ENCODE peak calls at places on chromosomes 12 and 14, in six cellular contexts. M, D, G, L, T and K are unnamed samples.
A peak's percentile ranks its signal among the peaks of the same experiment; 100 is the strongest.

GRCh38 chr12:66662729-66663128 is 16.1 kb downstream of the GRIP1 start:
- DNase-seq in M (no peak), D (no peak), G (peak; percentile 76), L (no peak), T (no peak), K (peak; percentile 19)

GRCh38 chr12:40947812-40948211 is 240.3 kb upstream of the PDZRN4 start:
- DNase-seq in M (no peak), D (no peak), G (peak; percentile 51), L (no peak), T (no peak), K (peak; percentile 60)

GRCh38 chr14:59482120-59482434 is 2.1 kb downstream of the L3HYPDH start:
- DNase-seq in M (no peak), D (no peak), G (no peak), L (no peak), T (no peak), K (no peak)

GRCh38 chr14:79293482-79293881 is 917.8 kb downstream of the DIO2 start:
- DNase-seq in M (no peak), D (no peak), G (no peak), L (no peak), T (peak; percentile 30), K (no peak)

GRCh38 chr14:32611752-32612151 is 282.7 kb downstream of the AKAP6 start:
- DNase-seq in M (no peak), D (no peak), G (peak; percentile 69), L (no peak), T (no peak), K (peak; percentile 57)

GRCh38 chr12:1505151-1505450 is 89.3 kb downstream of the FBXL14 start:
- DNase-seq in M (no peak), D (no peak), G (no peak), L (no peak), T (no peak), K (no peak)

GRCh38 chr14:52227559-52228222 is 39.8 kb upstream of the PTGDR start:
- DNase-seq in M (no peak), D (no peak), G (no peak), L (no peak), T (no peak), K (no peak)

GRCh38 chr14:94548999-94549985 is 11.9 kb upstream of the SERPINA4 start:
- DNase-seq in M (no peak), D (peak; percentile 69), G (peak; percentile 21), L (peak; percentile 83), T (peak; percentile 74), K (peak; percentile 9)

GRCh38 chr12:57148469-57149308 is 1.3 kb upstream of the LRP1-AS start:
- DNase-seq in M (no peak), D (no peak), G (no peak), L (no peak), T (no peak), K (no peak)

GRCh38 chr14:75279153-75279738 is 618 bp downstream of the FOS start:
- DNase-seq in M (no peak), D (peak; percentile 31), G (peak; percentile 42), L (peak; percentile 61), T (peak; percentile 67), K (no peak)

GRCh38 chr14:104350463-104351185 is 212.2 kb downstream of the KIF26A start:
- DNase-seq in M (peak; percentile 28), D (no peak), G (no peak), L (no peak), T (no peak), K (no peak)

GRCh38 chr12:93526786-93527428 is 45.6 kb upstream of the SOCS2 start:
- DNase-seq in M (no peak), D (no peak), G (peak; percentile 75), L (peak; percentile 15), T (peak; percentile 19), K (peak; percentile 87)

GRCh38 chr14:50773632-50774541 is 57.1 kb downstream of the NIN start:
- DNase-seq in M (no peak), D (peak; percentile 73), G (peak; percentile 59), L (peak; percentile 71), T (peak; percentile 59), K (peak; percentile 17)

GRCh38 chr12:86543716-86544115 is 287.5 kb upstream of the MGAT4C start:
- DNase-seq in M (no peak), D (no peak), G (no peak), L (peak; percentile 7), T (no peak), K (no peak)

GRCh38 chr12:3365416-3366385 is 125.3 kb upstream of the PRMT8 start:
- DNase-seq in M (peak; percentile 64), D (peak; percentile 57), G (peak; percentile 53), L (peak; percentile 80), T (peak; percentile 72), K (no peak)

GRCh38 chr14:94127330-94127729 is 2.1 kb downstream of the IFI27L2 start:
- DNase-seq in M (no peak), D (no peak), G (no peak), L (no peak), T (no peak), K (no peak)

GRCh38 chr12:62164036-62164435 is 96.2 kb upstream of the USP15 start:
- DNase-seq in M (no peak), D (no peak), G (no peak), L (no peak), T (no peak), K (no peak)

GRCh38 chr12:119328111-119328510 is 6.4 kb upstream of the CCDC60 start:
- DNase-seq in M (no peak), D (peak; percentile 72), G (no peak), L (peak; percentile 63), T (peak; percentile 46), K (no peak)

GRCh38 chr12:66746489-66747201 is 67.8 kb upstream of the GRIP1 start:
- DNase-seq in M (no peak), D (no peak), G (no peak), L (no peak), T (no peak), K (no peak)

GRCh38 chr12:1864867-1865266 is 44.5 kb downstream of the LRTM2 start:
- DNase-seq in M (peak; percentile 63), D (no peak), G (no peak), L (no peak), T (no peak), K (no peak)

GRCh38 chr12:131038961-131039360 is 85.3 kb downstream of the ADGRD1 start:
- DNase-seq in M (no peak), D (no peak), G (no peak), L (no peak), T (no peak), K (no peak)

GRCh38 chr12:59329457-59329856 is 266.4 kb upstream of the SLC16A7 start:
- DNase-seq in M (no peak), D (no peak), G (no peak), L (no peak), T (no peak), K (no peak)

GRCh38 chr14:52840916-52841315 is 49.5 kb upstream of the GNPNAT1 start:
- DNase-seq in M (no peak), D (no peak), G (peak; percentile 48), L (no peak), T (no peak), K (peak; percentile 38)

GRCh38 chr14:98689936-98690335 is 582.1 kb downstream of the BCL11B start:
- DNase-seq in M (no peak), D (no peak), G (no peak), L (no peak), T (no peak), K (no peak)

GRCh38 chr12:113474635-113475436 is 3.2 kb upstream of the LHX5 start:
- DNase-seq in M (no peak), D (no peak), G (no peak), L (peak; percentile 50), T (no peak), K (no peak)

GRCh38 chr12:103858953-103859601 is 18.0 kb upstream of the NT5DC3 start:
- DNase-seq in M (peak; percentile 92), D (no peak), G (peak; percentile 99), L (no peak), T (no peak), K (peak; percentile 98)

GRCh38 chr12:94140556-94140955 is 7.8 kb upstream of the PLXNC1 start:
- DNase-seq in M (no peak), D (peak; percentile 58), G (no peak), L (peak; percentile 49), T (peak; percentile 28), K (no peak)

GRCh38 chr12:95959107-95959506 is 16.0 kb downstream of the AMDHD1 start:
- DNase-seq in M (no peak), D (no peak), G (peak; percentile 12), L (peak; percentile 35), T (peak; percentile 20), K (no peak)
- TF ChIP-seq CTCF in M (no peak), D (peak; percentile 34), G (peak; percentile 29), L (peak; percentile 40), T (no peak), K (peak; percentile 48)

GRCh38 chr14:102606296-102606695 is 13.8 kb downstream of the RCOR1 start:
- DNase-seq in M (no peak), D (no peak), G (no peak), L (no peak), T (no peak), K (no peak)

GRCh38 chr14:102605026-102605425 is 12.6 kb downstream of the RCOR1 start:
- DNase-seq in M (no peak), D (no peak), G (peak; percentile 86), L (no peak), T (no peak), K (peak; percentile 88)

GRCh38 chr14:102610968-102611811 is 18.7 kb downstream of the RCOR1 start:
- DNase-seq in M (no peak), D (no peak), G (no peak), L (no peak), T (no peak), K (no peak)

GRCh38 chr14:102604183-102604582 is 11.7 kb downstream of the RCOR1 start:
- DNase-seq in M (no peak), D (no peak), G (no peak), L (no peak), T (no peak), K (no peak)

GRCh38 chr14:102608064-102608446 is 15.6 kb downstream of the RCOR1 start:
- DNase-seq in M (no peak), D (no peak), G (no peak), L (no peak), T (no peak), K (no peak)
- H3K27ac ChIP-seq in M (no peak overlapping the region), D (no peak overlapping the region), G (no peak overlapping the region), L (no peak overlapping the region), T (no peak overlapping the region), K (no peak overlapping the region)

DNA sequence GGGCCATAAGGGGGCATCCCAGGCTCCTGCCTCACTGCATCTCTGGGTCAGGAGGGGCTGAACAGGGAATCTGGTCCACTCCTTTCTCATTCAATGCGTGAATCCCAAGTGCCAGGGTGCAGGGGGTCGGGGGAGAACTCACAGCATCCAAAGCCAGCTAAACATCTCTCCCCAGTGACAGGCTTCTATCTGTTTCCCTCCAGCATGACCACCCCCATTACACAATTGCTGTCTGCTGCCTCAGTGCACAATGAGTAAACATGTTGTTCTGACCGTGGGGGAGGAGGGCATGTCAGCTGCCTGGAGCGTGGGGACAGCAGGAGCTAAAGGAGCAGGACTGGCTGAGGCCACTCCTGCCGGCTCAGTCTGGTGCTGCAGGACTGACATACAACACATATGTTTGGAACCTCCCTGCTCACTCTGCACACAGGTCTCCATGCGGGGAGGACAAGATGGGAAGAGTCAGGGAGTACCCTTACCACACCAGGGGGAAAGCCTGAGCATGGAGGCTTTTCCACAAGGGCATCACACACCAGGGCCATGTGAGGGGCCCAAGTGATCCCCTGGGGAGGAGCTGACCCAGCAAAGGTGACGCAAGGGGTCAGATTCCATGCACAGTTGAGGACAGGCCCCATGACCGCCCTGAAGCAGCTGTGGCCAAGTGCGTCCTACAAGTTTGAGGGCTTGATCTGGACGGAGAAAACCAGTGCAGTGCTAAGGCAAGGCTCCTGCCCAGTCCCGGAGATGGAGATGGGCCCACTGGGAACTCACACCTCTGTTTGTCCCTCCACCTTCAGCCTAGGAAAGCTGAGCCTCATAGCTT is 1.4 kb downstream of the TNS2 start:
- DNase-seq in M (peak; percentile 91), D (peak; percentile 46), G (no peak), L (no peak), T (no peak), K (no peak)
- TF ChIP-seq CTCF in M (no peak), D (no peak), G (peak; percentile 10), L (no peak), T (peak; percentile 13), K (no peak)

GRCh38 chr12:12180575-12180974 is 86.3 kb downstream of the LRP6 start:
- DNase-seq in M (no peak), D (no peak), G (no peak), L (no peak), T (no peak), K (no peak)
- H3K27ac ChIP-seq in M (no peak overlapping the region), D (no peak overlapping the region), G (no peak overlapping the region), L (no peak overlapping the region), T (no peak overlapping the region), K (no peak overlapping the region)